ENCODE peak calls at places on chromosome 21, in six cellular contexts. One of them, this sample, is unnamed.

GRCh38 chr21:34926784-34927548 is 122.1 kb downstream of the RUNX1 start:
- DNase-seq in non-pigmented ciliary epithelial cell: no peak
- DNase-seq in upper lobe of right lung: no peak
- DNase-seq in T-cell: no peak
- DNase-seq in RKO: peak
- DNase-seq in fibroblast of the aortic adventitia: peak
- DNase-seq in this sample: peak

GRCh38 chr21:33196956-33197374 is 32.8 kb upstream of the IFNAR2 start:
- DNase-seq in non-pigmented ciliary epithelial cell: no peak
- DNase-seq in upper lobe of right lung: peak
- DNase-seq in T-cell: peak
- DNase-seq in RKO: peak
- DNase-seq in fibroblast of the aortic adventitia: peak
- DNase-seq in this sample: peak

GRCh38 chr21:45253180-45253579 is 34.5 kb downstream of the POFUT2 start:
- DNase-seq in non-pigmented ciliary epithelial cell: no peak
- DNase-seq in upper lobe of right lung: no peak
- DNase-seq in T-cell: no peak
- DNase-seq in RKO: peak
- DNase-seq in fibroblast of the aortic adventitia: peak
- DNase-seq in this sample: peak

GRCh38 chr21:26093094-26093493 is 77.5 kb downstream of the APP start:
- DNase-seq in non-pigmented ciliary epithelial cell: no peak
- DNase-seq in upper lobe of right lung: no peak
- DNase-seq in T-cell: no peak
- DNase-seq in RKO: peak
- DNase-seq in fibroblast of the aortic adventitia: no peak
- DNase-seq in this sample: no peak

GRCh38 chr21:41899431-41900202 is 20.5 kb upstream of the PRDM15 start:
- DNase-seq in non-pigmented ciliary epithelial cell: no peak
- DNase-seq in upper lobe of right lung: no peak
- DNase-seq in T-cell: no peak
- DNase-seq in RKO: no peak
- DNase-seq in fibroblast of the aortic adventitia: no peak
- DNase-seq in this sample: no peak

GRCh38 chr21:16075594-16076282 is 346.0 kb downstream of the USP25 start:
- DNase-seq in non-pigmented ciliary epithelial cell: no peak
- DNase-seq in upper lobe of right lung: no peak
- DNase-seq in T-cell: no peak
- DNase-seq in RKO: no peak
- DNase-seq in fibroblast of the aortic adventitia: no peak
- DNase-seq in this sample: no peak

GRCh38 chr21:38037416-38037815 is 121.2 kb upstream of the KCNJ6 start:
- DNase-seq in non-pigmented ciliary epithelial cell: peak
- DNase-seq in upper lobe of right lung: no peak
- DNase-seq in T-cell: no peak
- DNase-seq in RKO: no peak
- DNase-seq in fibroblast of the aortic adventitia: peak
- DNase-seq in this sample: peak

GRCh38 chr21:38716942-38717341 is 88.8 kb upstream of the ETS2 start:
- DNase-seq in non-pigmented ciliary epithelial cell: no peak
- DNase-seq in upper lobe of right lung: no peak
- DNase-seq in T-cell: no peak
- DNase-seq in RKO: no peak
- DNase-seq in fibroblast of the aortic adventitia: no peak
- DNase-seq in this sample: peak